ENCODE peak calls at places on chromosomes 13 and 19, in seven cellular contexts. One of them, this sample, is unnamed.

GRCh38 chr13:112573710-112574109 is 14.2 kb downstream of the TUBGCP3 start:
- DNase-seq in aorta: no peak
- DNase-seq in T-cell: no peak
- DNase-seq in right cardiac atrium: no peak
- DNase-seq in fibroblast of mammary gland: no peak
- DNase-seq in GM04504: no peak
- DNase-seq in NCI-H1436: no peak
- DNase-seq in this sample: no peak

GRCh38 chr19:56705939-56706338 is 34.4 kb upstream of the ZNF835 start:
- DNase-seq in NCI-H1436: no peak
- DNase-seq in fibroblast of mammary gland: no peak
- DNase-seq in T-cell: no peak
- DNase-seq in GM04504: no peak
- DNase-seq in right cardiac atrium: no peak
- DNase-seq in aorta: no peak
- DNase-seq in this sample: no peak

GRCh38 chr13:113552079-113552478 is 32.5 kb upstream of the TFDP1 start:
- DNase-seq in GM04504: no peak
- DNase-seq in fibroblast of mammary gland: no peak
- DNase-seq in T-cell: no peak
- DNase-seq in right cardiac atrium: no peak
- DNase-seq in aorta: no peak
- DNase-seq in NCI-H1436: no peak
- DNase-seq in this sample: no peak

GRCh38 chr19:36207605-36208252 is 6.7 kb downstream of the ZNF565 start:
- DNase-seq in GM04504: no peak
- DNase-seq in NCI-H1436: no peak
- DNase-seq in right cardiac atrium: no peak
- DNase-seq in aorta: no peak
- DNase-seq in T-cell: no peak
- DNase-seq in fibroblast of mammary gland: no peak
- DNase-seq in this sample: no peak

GRCh38 chr13:95552539-95553270 is at the start of gene CLDN10:
- DNase-seq in right cardiac atrium: peak
- DNase-seq in T-cell: no peak
- DNase-seq in aorta: no peak
- DNase-seq in fibroblast of mammary gland: no peak
- DNase-seq in NCI-H1436: no peak
- DNase-seq in GM04504: no peak
- DNase-seq in this sample: peak

GRCh38 chr19:37304190-37304883 is 66.6 kb upstream of the ZNF527 start:
- DNase-seq in GM04504: no peak
- DNase-seq in T-cell: no peak
- DNase-seq in right cardiac atrium: peak
- DNase-seq in NCI-H1436: no peak
- DNase-seq in fibroblast of mammary gland: no peak
- DNase-seq in aorta: peak
- DNase-seq in this sample: peak

GRCh38 chr13:113960276-113960948 is 13.5 kb downstream of the C13orf46 start:
- DNase-seq in GM04504: no peak
- DNase-seq in fibroblast of mammary gland: no peak
- DNase-seq in NCI-H1436: no peak
- DNase-seq in T-cell: no peak
- DNase-seq in right cardiac atrium: peak
- DNase-seq in aorta: peak
- DNase-seq in this sample: no peak

GRCh38 chr13:99295488-99296252 is 11.5 kb downstream of the GPR183 start:
- DNase-seq in NCI-H1436: no peak
- DNase-seq in fibroblast of mammary gland: peak
- DNase-seq in GM04504: no peak
- DNase-seq in T-cell: no peak
- DNase-seq in aorta: no peak
- DNase-seq in right cardiac atrium: no peak
- DNase-seq in this sample: no peak

GRCh38 chr13:51704399-51705306 is 99.3 kb downstream of the DHRS12 start:
- DNase-seq in right cardiac atrium: no peak
- DNase-seq in fibroblast of mammary gland: no peak
- DNase-seq in NCI-H1436: no peak
- DNase-seq in GM04504: no peak
- DNase-seq in T-cell: no peak
- DNase-seq in aorta: no peak
- DNase-seq in this sample: no peak

GRCh38 chr13:54194233-54195024 is 1165.8 kb downstream of the OLFM4 start:
- DNase-seq in NCI-H1436: no peak
- DNase-seq in fibroblast of mammary gland: no peak
- DNase-seq in aorta: no peak
- DNase-seq in T-cell: no peak
- DNase-seq in GM04504: no peak
- DNase-seq in right cardiac atrium: no peak
- DNase-seq in this sample: no peak

GRCh38 chr19:50490991-50491472 is 14.4 kb upstream of the GARIN5A start:
- DNase-seq in T-cell: no peak
- DNase-seq in NCI-H1436: no peak
- DNase-seq in right cardiac atrium: no peak
- DNase-seq in aorta: peak
- DNase-seq in fibroblast of mammary gland: no peak
- DNase-seq in GM04504: no peak
- DNase-seq in this sample: no peak

GRCh38 chr13:48775804-48776203 is 122.1 kb downstream of the CYSLTR2 start:
- DNase-seq in aorta: no peak
- DNase-seq in GM04504: peak
- DNase-seq in T-cell: no peak
- DNase-seq in NCI-H1436: no peak
- DNase-seq in fibroblast of mammary gland: peak
- DNase-seq in right cardiac atrium: no peak
- DNase-seq in this sample: no peak

GRCh38 chr19:13428352-13428751 is 77.9 kb downstream of the CACNA1A start:
- DNase-seq in right cardiac atrium: no peak
- DNase-seq in NCI-H1436: no peak
- DNase-seq in GM04504: no peak
- DNase-seq in T-cell: peak
- DNase-seq in fibroblast of mammary gland: peak
- DNase-seq in aorta: no peak
- DNase-seq in this sample: no peak

GRCh38 chr13:34833562-34834182 is 108.4 kb upstream of the NBEA start:
- DNase-seq in aorta: no peak
- DNase-seq in fibroblast of mammary gland: no peak
- DNase-seq in GM04504: no peak
- DNase-seq in NCI-H1436: no peak
- DNase-seq in T-cell: no peak
- DNase-seq in right cardiac atrium: no peak
- DNase-seq in this sample: no peak

GRCh38 chr19:44737238-44738160 is 11.0 kb upstream of the BCL3 start:
- DNase-seq in NCI-H1436: no peak
- DNase-seq in fibroblast of mammary gland: peak
- DNase-seq in T-cell: no peak
- DNase-seq in right cardiac atrium: peak
- DNase-seq in GM04504: no peak
- DNase-seq in aorta: no peak
- DNase-seq in this sample: no peak

GRCh38 chr19:38209671-38210457 is 14.2 kb downstream of the DPF1 start:
- DNase-seq in right cardiac atrium: peak
- DNase-seq in NCI-H1436: peak
- DNase-seq in T-cell: no peak
- DNase-seq in fibroblast of mammary gland: peak
- DNase-seq in GM04504: no peak
- DNase-seq in aorta: peak
- DNase-seq in this sample: peak

GRCh38 chr19:45641274-45642105 is 2.3 kb upstream of the EML2 start:
- DNase-seq in aorta: peak
- DNase-seq in T-cell: peak
- DNase-seq in GM04504: peak
- DNase-seq in NCI-H1436: peak
- DNase-seq in right cardiac atrium: peak
- DNase-seq in fibroblast of mammary gland: peak
- DNase-seq in this sample: peak

GRCh38 chr19:19539738-19540703 is 2.0 kb downstream of the CILP2 start:
- DNase-seq in fibroblast of mammary gland: peak
- DNase-seq in T-cell: peak
- DNase-seq in aorta: peak
- DNase-seq in GM04504: no peak
- DNase-seq in NCI-H1436: no peak
- DNase-seq in right cardiac atrium: peak
- DNase-seq in this sample: no peak

GRCh38 chr13:37905736-37906135 is 36.2 kb upstream of the TRPC4 start:
- DNase-seq in NCI-H1436: no peak
- DNase-seq in GM04504: no peak
- DNase-seq in aorta: no peak
- DNase-seq in fibroblast of mammary gland: no peak
- DNase-seq in right cardiac atrium: no peak
- DNase-seq in T-cell: no peak
- DNase-seq in this sample: no peak

This sample was measured in neuronal stem cell.